ENCODE peak calls at places on chromosomes 4 and X, in seven cellular contexts. R is IMR-90, H is H1, D is neuronal stem cell, F is H9, Q is trophoblast cell, J is mesenchymal stem cell. A is an unnamed sample.

GRCh38 chr4:85779165-85779564 is 304.2 kb downstream of the ARHGAP24 start:
- DNase-seq in R (peak), H (no peak), D (no peak), F (no peak), Q (no peak), J (peak), A (no peak)

GRCh38 chr4:56626963-56627362 is 54.1 kb downstream of the HOPX start:
- DNase-seq in R (no peak), H (no peak), D (no peak), F (no peak), Q (no peak), J (no peak), A (no peak)

GRCh38 chrX:98452456-98452855 is 1568.7 kb downstream of the RPA4 start:
- DNase-seq in R (no peak), H (no peak), D (no peak), F (no peak), Q (no peak), J (no peak), A (peak)

GRCh38 chr4:123643691-123644090 is 247.1 kb downstream of the SPRY1 start:
- DNase-seq in R (no peak), H (no peak), D (no peak), F (no peak), Q (no peak), J (no peak), A (no peak)

GRCh38 chr4:42562016-42562415 is 94.9 kb downstream of the ATP8A1 start:
- DNase-seq in R (no peak), H (no peak), D (no peak), F (no peak), Q (peak), J (no peak), A (no peak)

GRCh38 chrX:71976753-71977152 is 66.1 kb downstream of the NHSL2 start:
- DNase-seq in R (no peak), H (no peak), D (no peak), F (no peak), Q (no peak), J (no peak), A (no peak)

GRCh38 chr4:112418092-112418491 is 97.9 kb downstream of the NEUROG2 start:
- DNase-seq in R (no peak), H (peak), D (no peak), F (peak), Q (no peak), J (no peak), A (peak)

GRCh38 chrX:124373348-124373747 is 27.0 kb downstream of the SH2D1A start:
- DNase-seq in R (no peak), H (no peak), D (no peak), F (no peak), Q (no peak), J (no peak), A (no peak)

GRCh38 chr4:128574706-128575105 is 234.8 kb upstream of the JADE1 start:
- DNase-seq in R (peak), H (peak), D (peak), F (peak), Q (peak), J (no peak), A (peak)

GRCh38 chr4:4585012-4585670 is 43.3 kb upstream of the STX18 start:
- DNase-seq in R (peak), H (no peak), D (no peak), F (no peak), Q (peak), J (peak), A (no peak)

GRCh38 chrX:115350696-115351408 is 61.3 kb downstream of the LUZP4 start:
- DNase-seq in R (no peak), H (no peak), D (no peak), F (no peak), Q (peak), J (no peak), A (no peak)

GRCh38 chr4:172147702-172148101 is 334.5 kb downstream of the GALNTL6 start:
- DNase-seq in R (no peak), H (no peak), D (no peak), F (no peak), Q (no peak), J (no peak), A (no peak)

GRCh38 chr4:6199344-6199921 is 916 bp downstream of the JAKMIP1 start:
- DNase-seq in R (no peak), H (no peak), D (no peak), F (no peak), Q (no peak), J (no peak), A (peak)

GRCh38 chrX:14010566-14010965 is 19.1 kb downstream of the GEMIN8 start:
- DNase-seq in R (no peak), H (no peak), D (no peak), F (no peak), Q (no peak), J (no peak), A (no peak)
- H3K23ac ChIP-seq in R (no peak), H (no peak), D (no peak), F (no peak), Q (no peak), J (no peak), A (no peak)

DNA sequence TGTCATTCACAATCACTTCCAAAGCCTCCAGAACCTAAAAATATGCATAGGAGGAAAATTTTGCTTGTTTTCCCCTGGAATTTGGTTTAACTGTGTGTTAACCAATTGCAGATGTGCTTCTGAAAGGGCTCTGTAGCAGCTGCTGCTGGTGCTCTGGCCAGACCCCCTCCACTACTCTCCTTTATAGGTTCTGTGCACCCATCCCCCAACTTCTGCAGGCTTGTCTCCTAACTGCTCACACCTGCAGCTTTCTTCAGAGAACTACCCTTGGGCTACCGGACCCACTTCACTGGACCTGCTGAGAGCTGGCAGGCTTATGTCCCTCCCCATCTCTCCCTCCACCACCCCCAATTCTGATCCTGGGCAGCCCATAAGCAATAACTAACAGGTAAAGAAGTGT is 662.1 kb upstream of the DIPK2B start:
- DNase-seq in R (no peak), H (no peak), D (no peak), F (peak), Q (no peak), J (no peak), A (no peak)
- H3K23ac ChIP-seq in R (no peak), H (no peak), D (no peak), F (no peak), Q (no peak), J (no peak), A (no peak)

DNA sequence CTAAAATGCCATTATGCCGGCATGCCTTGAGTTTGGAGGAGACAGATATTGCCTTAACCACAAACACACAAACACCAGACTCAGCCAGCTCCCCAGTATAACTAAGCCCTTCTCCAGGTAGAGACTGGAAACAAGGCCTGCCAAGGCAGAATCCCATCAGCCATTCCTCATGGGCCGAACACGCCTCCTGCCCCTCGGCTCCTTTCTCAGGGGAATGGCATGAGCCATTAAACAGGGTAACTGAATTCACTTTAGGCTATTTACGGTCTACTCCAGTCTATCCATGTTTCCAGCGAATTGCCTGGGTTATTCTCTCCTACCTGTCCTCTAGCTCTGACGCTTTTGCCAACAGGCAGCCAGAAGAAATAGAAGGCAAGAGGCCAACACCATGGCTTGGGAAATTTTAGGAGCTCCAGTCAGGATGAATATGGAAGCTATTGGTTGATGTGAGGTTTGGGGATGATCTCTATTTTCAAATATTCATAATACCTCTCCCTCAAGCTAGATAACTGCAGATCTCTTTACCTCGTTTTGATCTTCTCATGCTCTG is 4.9 kb downstream of the SEL1L3 start:
- DNase-seq in R (no peak), H (no peak), D (no peak), F (no peak), Q (peak), J (no peak), A (no peak)
- H3K23ac ChIP-seq in R (no peak), H (no peak), D (no peak), F (no peak), Q (no peak), J (no peak), A (no peak)

GRCh38 chr4:109007976-109008375 is 245.1 kb upstream of the ETNPPL start:
- DNase-seq in R (no peak), H (peak), D (no peak), F (peak), Q (no peak), J (no peak), A (peak)
- H3K23ac ChIP-seq in R (no peak), H (no peak), D (no peak), F (no peak), Q (no peak), J (no peak), A (no peak)

GRCh38 chrX:38594434-38594833 is 33.1 kb downstream of the TSPAN7 start:
- DNase-seq in R (no peak), H (no peak), D (no peak), F (no peak), Q (no peak), J (no peak), A (no peak)
- H3K23ac ChIP-seq in R (no peak), H (no peak), D (no peak), F (no peak), Q (no peak), J (no peak), A (no peak)

DNA sequence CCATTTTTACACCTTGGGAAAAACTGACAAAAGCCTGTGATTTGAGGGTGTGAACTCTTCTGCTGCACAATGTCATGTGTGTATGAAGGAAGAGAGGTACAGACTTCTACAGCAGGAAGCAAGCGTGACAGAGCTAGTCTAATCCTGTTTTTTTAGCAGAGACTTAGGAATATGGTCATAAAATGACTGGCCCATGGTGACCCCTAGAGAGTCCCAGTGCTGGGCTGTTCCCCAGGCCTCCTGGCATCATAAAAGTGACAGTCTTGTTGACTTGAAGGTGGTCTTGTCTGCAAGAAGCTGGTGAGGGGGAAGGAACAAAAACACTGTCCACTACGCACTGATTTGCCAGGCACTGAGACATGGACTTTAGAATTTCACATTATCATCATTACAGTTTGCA is 62.8 kb downstream of the HADH start:
- DNase-seq in R (no peak), H (no peak), D (no peak), F (no peak), Q (no peak), J (no peak), A (no peak)
- H3K23ac ChIP-seq in R (no peak), H (no peak), D (no peak), F (no peak), Q (no peak), J (no peak), A (no peak)